ENCODE peak calls at places on chromosomes 5 and 9, in five cellular contexts. N, W, P, X and Y are unnamed samples.
A peak's percentile ranks its signal among the peaks of the same experiment; 100 is the strongest.

GRCh38 chr9:86052556-86053468 is 46.5 kb downstream of the GOLM1 start:
- DNase-seq in N (no peak), W (no peak), P (no peak), X (no peak), Y (no peak)

GRCh38 chr9:135850737-135851136 is 56.6 kb downstream of the CAMSAP1 start:
- DNase-seq in N (peak; percentile 21), W (no peak), P (peak; percentile 23), X (no peak), Y (no peak)

GRCh38 chr5:131386779-131387178 is 122.9 kb downstream of the CDC42SE2 start:
- DNase-seq in N (no peak), W (no peak), P (peak; percentile 21), X (no peak), Y (no peak)

GRCh38 chr5:92513067-92513466 is 1068.0 kb downstream of the NR2F1-AS1 start:
- DNase-seq in N (no peak), W (no peak), P (no peak), X (no peak), Y (no peak)

GRCh38 chr9:100555471-100555870 is 22.4 kb upstream of the CAVIN4 start:
- DNase-seq in N (no peak), W (no peak), P (no peak), X (no peak), Y (no peak)

GRCh38 chr5:159975462-159976019 is 33.4 kb upstream of the TTC1 start:
- DNase-seq in N (peak; percentile 99), W (peak; percentile 94), P (peak; percentile 98), X (no peak), Y (no peak)

GRCh38 chr5:929596-929995 is 36.9 kb downstream of the TRIP13 start:
- DNase-seq in N (no peak), W (no peak), P (no peak), X (peak; percentile 5), Y (no peak)

GRCh38 chr9:125659201-125659840 is 47.7 kb downstream of the MAPKAP1 start:
- DNase-seq in N (no peak), W (no peak), P (peak; percentile 54), X (no peak), Y (no peak)

GRCh38 chr5:52665544-52665943 is 122.2 kb upstream of the ITGA1 start:
- DNase-seq in N (peak; percentile 21), W (no peak), P (no peak), X (no peak), Y (no peak)

GRCh38 chr5:40871177-40871576 is 30.0 kb downstream of the CARD6 start:
- DNase-seq in N (no peak), W (peak; percentile 26), P (no peak), X (no peak), Y (no peak)

GRCh38 chr5:149583394-149583793 is 2.1 kb downstream of the ARHGEF37 start:
- DNase-seq in N (no peak), W (peak; percentile 11), P (no peak), X (peak; percentile 60), Y (no peak)

GRCh38 chr9:130530932-130531331 is 48.4 kb upstream of the FUBP3 start:
- DNase-seq in N (no peak), W (peak; percentile 67), P (peak; percentile 5), X (peak; percentile 42), Y (no peak)

GRCh38 chr5:94545870-94546625 is 72.4 kb downstream of the KIAA0825 start:
- DNase-seq in N (no peak), W (no peak), P (no peak), X (no peak), Y (no peak)

DNA sequence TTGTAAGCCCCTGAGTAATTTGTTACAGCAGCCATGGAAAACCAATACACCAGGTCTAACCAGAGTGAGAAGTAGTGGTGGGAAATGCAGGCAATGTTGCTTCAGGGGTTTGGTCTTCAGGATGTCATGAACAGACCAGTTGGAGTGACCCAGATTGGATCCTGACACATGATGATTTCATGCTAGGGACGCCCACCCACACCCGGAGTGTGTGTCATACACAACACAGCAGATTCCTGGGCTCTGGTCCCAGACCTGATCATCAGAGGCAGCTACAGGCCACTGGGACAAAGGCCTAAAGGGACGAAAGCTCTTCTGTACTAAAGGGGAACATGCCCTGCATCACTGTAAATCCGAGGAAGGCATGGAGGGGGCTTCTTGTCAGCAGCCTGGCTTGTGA is 194.2 kb downstream of the NSG2 start:
- DNase-seq in N (no peak), W (no peak), P (peak; percentile 68), X (no peak), Y (no peak)
- H3K4me3 ChIP-seq in N (no peak overlapping the region), W (no peak overlapping the region), P (no peak overlapping the region), X (no peak overlapping the region), Y (no peak overlapping the region)

GRCh38 chr9:20670395-20670794 is 13.7 kb upstream of the FOCAD start:
- DNase-seq in N (no peak), W (no peak), P (no peak), X (no peak), Y (no peak)
- TF ChIP-seq CTCF in N (no peak), W (no peak), P (no peak), X (no peak), Y (no peak)

GRCh38 chr9:69999331-69999730 is 44.3 kb upstream of the MAMDC2 start:
- DNase-seq in N (no peak), W (no peak), P (no peak), X (no peak), Y (no peak)

GRCh38 chr9:70000481-70000880 is 43.2 kb upstream of the MAMDC2 start:
- DNase-seq in N (no peak), W (no peak), P (no peak), X (no peak), Y (no peak)

GRCh38 chr9:69996947-69997346 is 46.7 kb upstream of the MAMDC2 start:
- DNase-seq in N (no peak), W (peak; percentile 85), P (no peak), X (no peak), Y (no peak)
- H3K4me3 ChIP-seq in N (no peak overlapping the region), W (no peak overlapping the region), P (no peak overlapping the region), X (no peak overlapping the region), Y (no peak overlapping the region)

DNA sequence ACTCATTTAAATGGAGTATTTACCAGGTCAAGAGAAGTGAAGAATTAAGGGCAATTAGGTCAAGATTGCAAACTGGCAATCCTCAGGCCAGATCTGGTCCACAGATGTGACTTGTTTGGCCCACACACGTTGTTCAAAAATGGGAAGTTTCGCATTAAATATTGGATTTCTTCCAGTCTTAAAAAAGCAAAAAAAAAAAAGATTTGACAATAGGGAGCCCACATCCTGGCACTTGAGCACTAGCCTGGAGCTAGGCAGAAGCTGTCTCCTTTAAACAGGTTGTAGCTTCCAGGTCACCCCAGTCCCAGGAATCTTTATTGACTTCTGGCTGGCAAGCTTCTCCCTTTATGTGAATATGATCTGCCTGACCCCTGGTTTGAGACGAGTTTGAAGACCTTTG is 520.4 kb downstream of the RAB3C start:
- DNase-seq in N (no peak), W (peak; percentile 50), P (no peak), X (no peak), Y (no peak)
- TF ChIP-seq CTCF in N (no peak), W (no peak), P (no peak), X (no peak), Y (no peak)

GRCh38 chr9:132977626-132978450 is 656 bp upstream of the GFI1B start:
- DNase-seq in N (peak; percentile 95), W (peak; percentile 76), P (no peak), X (peak; percentile 65), Y (no peak)
- H3K4me3 ChIP-seq in N (no peak overlapping the region), W (no peak overlapping the region), P (no peak overlapping the region), X (no peak overlapping the region), Y (no peak overlapping the region)

DNA sequence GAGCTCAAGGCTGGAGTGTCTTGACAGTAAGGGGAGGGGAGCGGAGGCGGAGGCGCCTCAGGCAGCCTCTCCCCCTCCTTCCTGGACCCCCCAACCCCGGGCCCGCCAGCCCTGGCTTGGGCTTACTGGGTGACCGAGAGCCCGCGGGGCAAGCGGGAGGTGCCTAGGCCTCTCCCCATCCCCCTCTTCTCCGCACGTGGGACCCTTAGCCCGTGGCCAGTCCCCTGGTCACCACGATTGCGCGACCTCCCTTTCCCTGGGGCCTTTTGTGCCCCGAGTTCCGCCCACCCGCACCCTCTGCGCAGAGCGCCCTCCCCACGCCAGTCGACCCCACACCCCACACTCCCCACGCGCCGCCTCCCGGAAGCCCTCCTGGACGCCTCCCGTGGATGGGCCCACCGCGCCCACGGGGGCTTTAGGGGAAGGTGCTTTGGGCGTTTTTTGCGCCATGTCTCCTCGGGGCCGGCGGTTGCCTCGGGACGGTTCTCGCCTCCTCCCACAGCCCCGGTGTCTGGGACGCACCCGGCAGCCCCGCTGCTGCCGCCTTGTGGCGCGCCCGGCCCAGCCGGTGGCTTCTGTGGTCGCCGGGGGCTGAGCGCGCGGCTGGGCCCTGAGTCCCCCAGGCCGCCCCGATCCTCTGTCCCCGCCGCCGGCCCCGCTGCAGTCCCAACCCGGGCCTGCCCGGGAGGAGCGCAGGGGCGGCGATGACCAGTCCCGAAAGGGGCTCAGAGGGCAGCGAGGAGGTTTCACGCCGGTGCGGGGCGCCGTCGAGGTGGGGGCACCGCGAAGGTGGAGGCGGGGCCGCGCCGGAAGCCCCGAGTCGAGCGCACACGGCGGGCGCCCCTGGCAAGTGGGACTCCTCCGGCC is 3.2 kb downstream of the TOR4A start:
- DNase-seq in N (peak; percentile 93), W (peak; percentile 46), P (no peak), X (no peak), Y (peak; percentile 70)
- TF ChIP-seq CTCF in N (no peak), W (no peak), P (no peak), X (no peak), Y (no peak)